ENCODE peak calls at places on chromosomes 7 and 10, in nine cellular contexts. One of them, this sample, is unnamed.

GRCh38 chr10:10618139-10618538 is 399.5 kb upstream of the CELF2 start:
- DNase-seq in neural crest cell: no peak
- DNase-seq in progenitor cell of endocrine pancreas: no peak
- DNase-seq in WERI-Rb-1: no peak
- DNase-seq in body of pancreas: no peak
- DNase-seq in WTC11: no peak
- DNase-seq in bronchial epithelial cell: no peak
- DNase-seq in spleen: no peak
- DNase-seq in B cell: no peak
- DNase-seq in this sample: no peak

GRCh38 chr10:101575580-101576228 is 12.4 kb downstream of the POLL start:
- DNase-seq in B cell: no peak
- DNase-seq in WERI-Rb-1: no peak
- DNase-seq in progenitor cell of endocrine pancreas: no peak
- DNase-seq in body of pancreas: peak
- DNase-seq in bronchial epithelial cell: no peak
- DNase-seq in WTC11: no peak
- DNase-seq in neural crest cell: no peak
- DNase-seq in spleen: no peak
- DNase-seq in this sample: no peak

GRCh38 chr10:16886032-16886431 is 68.8 kb upstream of the RSU1 start:
- DNase-seq in progenitor cell of endocrine pancreas: no peak
- DNase-seq in neural crest cell: no peak
- DNase-seq in body of pancreas: no peak
- DNase-seq in B cell: no peak
- DNase-seq in WTC11: no peak
- DNase-seq in spleen: no peak
- DNase-seq in WERI-Rb-1: no peak
- DNase-seq in bronchial epithelial cell: no peak
- DNase-seq in this sample: no peak

GRCh38 chr7:106345421-106346166 is 60.8 kb upstream of the NAMPT start:
- DNase-seq in bronchial epithelial cell: peak
- DNase-seq in body of pancreas: no peak
- DNase-seq in WTC11: no peak
- DNase-seq in spleen: no peak
- DNase-seq in WERI-Rb-1: no peak
- DNase-seq in progenitor cell of endocrine pancreas: no peak
- DNase-seq in neural crest cell: no peak
- DNase-seq in B cell: no peak
- DNase-seq in this sample: no peak

GRCh38 chr10:114822771-114823463 is 1.3 kb downstream of the FHIP2A start:
- DNase-seq in WERI-Rb-1: no peak
- DNase-seq in body of pancreas: no peak
- DNase-seq in progenitor cell of endocrine pancreas: no peak
- DNase-seq in bronchial epithelial cell: peak
- DNase-seq in spleen: no peak
- DNase-seq in neural crest cell: no peak
- DNase-seq in WTC11: no peak
- DNase-seq in B cell: no peak
- DNase-seq in this sample: no peak

GRCh38 chr7:16801111-16801542 is 3.7 kb downstream of the AGR2 start:
- DNase-seq in bronchial epithelial cell: peak
- DNase-seq in WTC11: no peak
- DNase-seq in progenitor cell of endocrine pancreas: no peak
- DNase-seq in spleen: no peak
- DNase-seq in neural crest cell: no peak
- DNase-seq in B cell: peak
- DNase-seq in WERI-Rb-1: no peak
- DNase-seq in body of pancreas: no peak
- DNase-seq in this sample: no peak

GRCh38 chr7:46534593-46535271 is 613.7 kb upstream of the IGFBP3 start:
- DNase-seq in WERI-Rb-1: no peak
- DNase-seq in bronchial epithelial cell: no peak
- DNase-seq in progenitor cell of endocrine pancreas: no peak
- DNase-seq in body of pancreas: no peak
- DNase-seq in B cell: no peak
- DNase-seq in spleen: no peak
- DNase-seq in WTC11: peak
- DNase-seq in neural crest cell: no peak
- DNase-seq in this sample: no peak

GRCh38 chr10:1467450-1467849 is 269.9 kb downstream of the ADARB2 start:
- DNase-seq in B cell: no peak
- DNase-seq in body of pancreas: no peak
- DNase-seq in WERI-Rb-1: no peak
- DNase-seq in neural crest cell: no peak
- DNase-seq in progenitor cell of endocrine pancreas: no peak
- DNase-seq in WTC11: no peak
- DNase-seq in bronchial epithelial cell: no peak
- DNase-seq in spleen: no peak
- DNase-seq in this sample: no peak

GRCh38 chr7:55912748-55913158 is 25.5 kb downstream of the ZNF713 start:
- DNase-seq in B cell: no peak
- DNase-seq in progenitor cell of endocrine pancreas: no peak
- DNase-seq in bronchial epithelial cell: no peak
- DNase-seq in WERI-Rb-1: no peak
- DNase-seq in spleen: no peak
- DNase-seq in body of pancreas: no peak
- DNase-seq in neural crest cell: no peak
- DNase-seq in WTC11: no peak
- DNase-seq in this sample: no peak

GRCh38 chr10:76303682-76304316 is 872.4 kb downstream of the LRMDA start:
- DNase-seq in WERI-Rb-1: peak
- DNase-seq in neural crest cell: peak
- DNase-seq in body of pancreas: peak
- DNase-seq in WTC11: peak
- DNase-seq in spleen: no peak
- DNase-seq in progenitor cell of endocrine pancreas: peak
- DNase-seq in B cell: no peak
- DNase-seq in bronchial epithelial cell: peak
- DNase-seq in this sample: peak
- TF ChIP-seq CTCF in WERI-Rb-1: peak
- TF ChIP-seq CTCF in neural crest cell: peak
- TF ChIP-seq CTCF in body of pancreas: peak
- TF ChIP-seq CTCF in WTC11: peak
- TF ChIP-seq CTCF in spleen: peak
- TF ChIP-seq CTCF in progenitor cell of endocrine pancreas: peak
- TF ChIP-seq CTCF in B cell: no peak
- TF ChIP-seq CTCF in bronchial epithelial cell: peak
- TF ChIP-seq CTCF in this sample: peak

GRCh38 chr7:32415936-32416335 is 74.2 kb downstream of the LSM5 start:
- DNase-seq in progenitor cell of endocrine pancreas: no peak
- DNase-seq in WTC11: no peak
- DNase-seq in WERI-Rb-1: no peak
- DNase-seq in body of pancreas: no peak
- DNase-seq in spleen: no peak
- DNase-seq in neural crest cell: no peak
- DNase-seq in B cell: no peak
- DNase-seq in bronchial epithelial cell: peak
- DNase-seq in this sample: no peak
- TF ChIP-seq CTCF in progenitor cell of endocrine pancreas: no peak
- TF ChIP-seq CTCF in WTC11: no peak
- TF ChIP-seq CTCF in WERI-Rb-1: no peak
- TF ChIP-seq CTCF in body of pancreas: no peak
- TF ChIP-seq CTCF in spleen: no peak
- TF ChIP-seq CTCF in neural crest cell: no peak
- TF ChIP-seq CTCF in B cell: no peak
- TF ChIP-seq CTCF in bronchial epithelial cell: peak
- TF ChIP-seq CTCF in this sample: no peak

GRCh38 chr7:36473454-36474282 is 84.0 kb downstream of the ANLN start:
- DNase-seq in bronchial epithelial cell: peak
- DNase-seq in WTC11: peak
- DNase-seq in WERI-Rb-1: peak
- DNase-seq in B cell: peak
- DNase-seq in progenitor cell of endocrine pancreas: peak
- DNase-seq in neural crest cell: peak
- DNase-seq in spleen: no peak
- DNase-seq in body of pancreas: peak
- DNase-seq in this sample: peak
- TF ChIP-seq CTCF in bronchial epithelial cell: peak
- TF ChIP-seq CTCF in WTC11: peak
- TF ChIP-seq CTCF in WERI-Rb-1: peak
- TF ChIP-seq CTCF in B cell: no peak
- TF ChIP-seq CTCF in progenitor cell of endocrine pancreas: peak
- TF ChIP-seq CTCF in neural crest cell: peak
- TF ChIP-seq CTCF in spleen: peak
- TF ChIP-seq CTCF in body of pancreas: peak
- TF ChIP-seq CTCF in this sample: peak

DNA sequence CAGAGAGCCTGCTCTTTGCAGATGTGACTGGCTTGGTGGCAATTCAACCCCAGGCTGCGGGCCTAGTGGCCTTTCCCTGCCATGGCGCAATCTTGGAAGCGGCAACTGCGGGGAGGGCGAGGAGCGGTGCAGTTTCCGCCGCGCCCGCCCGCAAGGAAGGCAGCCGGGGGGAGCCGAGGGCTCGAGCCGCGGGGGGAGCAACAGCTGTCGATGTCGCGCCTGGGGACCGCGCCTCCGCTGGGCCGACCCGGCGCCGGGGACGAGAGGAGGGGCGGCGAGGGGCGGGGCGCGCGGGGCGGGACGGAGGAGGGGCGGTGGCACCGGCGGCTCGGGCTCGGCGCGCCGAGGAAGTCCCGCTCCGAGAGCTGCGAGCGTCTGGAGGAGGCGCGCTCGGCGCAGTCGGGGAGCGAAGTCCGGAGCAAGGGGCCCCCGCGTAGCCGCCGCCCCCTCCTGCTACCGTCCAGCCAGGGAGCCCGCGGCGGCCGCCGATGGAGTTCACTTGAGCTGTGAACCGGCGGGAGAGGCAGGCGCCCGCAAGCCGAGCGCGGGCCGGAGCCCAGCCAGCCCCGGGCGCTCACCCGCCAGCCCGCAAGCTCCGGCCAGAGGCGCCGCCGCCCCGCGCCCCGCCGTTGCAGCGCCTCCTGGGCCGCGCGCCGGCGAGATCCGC is 438.1 kb upstream of the GALNT17 start:
- DNase-seq in WERI-Rb-1: peak
- DNase-seq in spleen: peak
- DNase-seq in bronchial epithelial cell: no peak
- DNase-seq in neural crest cell: peak
- DNase-seq in progenitor cell of endocrine pancreas: peak
- DNase-seq in WTC11: peak
- DNase-seq in B cell: peak
- DNase-seq in body of pancreas: peak
- DNase-seq in this sample: peak
- TF ChIP-seq CTCF in WERI-Rb-1: peak
- TF ChIP-seq CTCF in spleen: no peak
- TF ChIP-seq CTCF in bronchial epithelial cell: peak
- TF ChIP-seq CTCF in neural crest cell: peak
- TF ChIP-seq CTCF in progenitor cell of endocrine pancreas: peak
- TF ChIP-seq CTCF in WTC11: no peak
- TF ChIP-seq CTCF in B cell: no peak
- TF ChIP-seq CTCF in body of pancreas: peak
- TF ChIP-seq CTCF in this sample: peak

This sample was measured in dorsolateral prefrontal cortex.